ENCODE peak calls at places on chromosomes 13 and 19, in five cellular contexts. E, T, Q, N and S are unnamed samples.

GRCh38 chr13:79631260-79631659 is 150.3 kb downstream of the NDFIP2 start:
- DNase-seq in Q (peak; percentile 72), E (no peak), T (no peak), N (peak; percentile 60), S (no peak)

GRCh38 chr13:70732611-70733010 is 624.4 kb upstream of the KLHL1 start:
- DNase-seq in N (no peak), E (no peak), Q (no peak), T (no peak), S (no peak)

GRCh38 chr13:28540612-28541011 is 45.7 kb upstream of the FLT1 start:
- DNase-seq in E (no peak), N (peak; percentile 97), T (no peak), Q (no peak), S (no peak)

GRCh38 chr13:73103238-73103637 is 44.4 kb downstream of the KLF5 start:
- DNase-seq in N (no peak), E (no peak), T (no peak), Q (no peak), S (no peak)

GRCh38 chr13:75485286-75486062 is 3.5 kb upstream of the TBC1D4 start:
- DNase-seq in Q (peak; percentile 46), E (no peak), N (no peak), T (no peak), S (no peak)

GRCh38 chr19:14090509-14091085 is at the start of gene SAMD1:
- DNase-seq in T (peak; percentile 67), E (peak; percentile 79), N (peak; percentile 58), Q (peak; percentile 91), S (peak; percentile 54)

GRCh38 chr19:29315566-29315965 is 102.6 kb upstream of the UQCRFS1 start:
- DNase-seq in Q (no peak), E (no peak), T (no peak), N (no peak), S (no peak)

GRCh38 chr19:8684001-8684902 is 14.3 kb downstream of the ACTL9 start:
- DNase-seq in T (no peak), N (no peak), Q (no peak), E (no peak), S (no peak)

GRCh38 chr13:65275838-65276630 is 1954.1 kb downstream of the PCDH9 start:
- DNase-seq in N (no peak), E (no peak), T (no peak), Q (no peak), S (no peak)

DNA sequence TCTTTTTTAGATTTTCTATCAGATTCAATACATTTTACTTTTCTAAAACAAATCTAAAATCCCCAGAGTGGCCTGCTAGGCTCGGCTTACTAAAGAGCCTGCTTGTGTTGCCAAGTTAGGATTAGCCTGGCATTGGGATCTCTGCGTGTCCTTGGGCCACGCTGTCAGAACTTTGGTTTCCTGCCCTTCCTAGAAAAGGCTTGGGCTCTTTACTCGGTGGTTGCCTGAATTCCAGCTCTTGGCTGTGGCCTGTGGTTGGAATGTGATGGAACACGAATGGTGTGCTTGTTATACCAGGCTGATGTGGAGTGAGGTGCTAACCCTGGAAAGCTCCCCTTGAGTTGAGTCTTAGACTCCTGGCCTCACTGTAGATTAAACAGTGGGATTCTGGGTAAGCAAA is 8.5 kb downstream of the SPATA13 start:
- DNase-seq in Q (no peak), E (no peak), N (no peak), T (no peak), S (no peak)
- H3K79me1 ChIP-seq in Q (peaks cover 12% of the 10 kb centered on the region), E (peaks cover 7% of the 10 kb centered on the region), N (no peaks in the 10 kb centered on the region), T (peaks cover 27% of the 10 kb centered on the region), S (peaks cover 11% of the 10 kb centered on the region)

DNA sequence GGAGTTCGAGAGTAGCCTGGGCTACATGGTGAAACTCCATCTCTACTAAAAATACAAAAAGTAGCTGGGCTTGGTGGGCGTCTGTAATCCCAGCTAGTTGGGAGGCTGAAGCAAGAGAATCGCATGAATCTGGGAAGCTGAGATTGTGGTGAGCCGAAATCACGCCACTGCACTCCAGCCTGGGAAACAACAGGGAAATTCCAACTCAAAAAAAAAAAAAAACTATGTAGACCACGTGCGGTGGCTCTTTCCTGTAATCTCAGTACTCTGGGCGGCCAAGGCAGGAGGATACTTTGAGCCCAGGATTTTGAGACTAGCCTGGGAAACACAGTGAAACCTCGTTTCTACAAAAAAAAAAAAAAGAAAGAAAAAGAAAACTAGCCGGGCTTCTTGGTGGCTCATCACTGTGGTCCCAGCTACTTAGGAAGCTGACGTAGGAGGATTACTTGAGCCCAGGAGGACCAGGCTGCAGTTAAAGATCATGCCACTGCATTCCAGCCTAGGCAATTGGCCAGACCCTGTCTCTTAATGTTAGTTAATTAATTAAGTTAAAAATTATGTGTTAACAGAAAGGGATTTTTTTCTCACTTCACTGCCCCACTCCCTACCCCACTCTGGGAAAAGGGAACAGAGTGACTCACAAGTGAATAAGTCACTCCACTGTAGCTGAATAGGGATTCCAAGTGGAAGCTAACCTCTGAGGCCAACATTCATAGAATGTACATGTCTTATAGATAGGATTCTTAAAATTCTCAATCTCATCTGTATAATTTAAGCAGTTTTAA is 2.2 kb downstream of the ZNF83 start:
- DNase-seq in N (no peak), Q (no peak), E (no peak), T (no peak), S (no peak)
- H2BK12ac ChIP-seq in N (no peak overlapping the region), Q (no peak overlapping the region), E (no peak overlapping the region), T (no peak overlapping the region), S (no peak overlapping the region)

GRCh38 chr13:98313023-98313937 is 136.2 kb upstream of the RNF113B start:
- DNase-seq in E (no peak), T (no peak), Q (no peak), N (no peak), S (no peak)

GRCh38 chr13:98317573-98318171 is 140.6 kb upstream of the RNF113B start:
- DNase-seq in Q (no peak), T (no peak), E (no peak), N (no peak), S (no peak)

GRCh38 chr13:98315902-98316301 is 138.8 kb upstream of the RNF113B start:
- DNase-seq in E (no peak), N (peak; percentile 78), T (no peak), Q (peak; percentile 61), S (no peak)

GRCh38 chr13:98313938-98314292 is 136.8 kb upstream of the RNF113B start:
- DNase-seq in Q (no peak), E (no peak), N (no peak), T (no peak), S (no peak)

GRCh38 chr13:98315466-98315865 is 138.4 kb upstream of the RNF113B start:
- DNase-seq in N (peak; percentile 18), E (no peak), T (no peak), Q (peak; percentile 87), S (no peak)
- H3K79me1 ChIP-seq in N (no peaks in the 10 kb centered on the region), E (peaks cover 2% of the 10 kb centered on the region), T (peaks cover 2% of the 10 kb centered on the region), Q (peaks cover 48% of the 10 kb centered on the region), S (no peaks in the 10 kb centered on the region)

DNA sequence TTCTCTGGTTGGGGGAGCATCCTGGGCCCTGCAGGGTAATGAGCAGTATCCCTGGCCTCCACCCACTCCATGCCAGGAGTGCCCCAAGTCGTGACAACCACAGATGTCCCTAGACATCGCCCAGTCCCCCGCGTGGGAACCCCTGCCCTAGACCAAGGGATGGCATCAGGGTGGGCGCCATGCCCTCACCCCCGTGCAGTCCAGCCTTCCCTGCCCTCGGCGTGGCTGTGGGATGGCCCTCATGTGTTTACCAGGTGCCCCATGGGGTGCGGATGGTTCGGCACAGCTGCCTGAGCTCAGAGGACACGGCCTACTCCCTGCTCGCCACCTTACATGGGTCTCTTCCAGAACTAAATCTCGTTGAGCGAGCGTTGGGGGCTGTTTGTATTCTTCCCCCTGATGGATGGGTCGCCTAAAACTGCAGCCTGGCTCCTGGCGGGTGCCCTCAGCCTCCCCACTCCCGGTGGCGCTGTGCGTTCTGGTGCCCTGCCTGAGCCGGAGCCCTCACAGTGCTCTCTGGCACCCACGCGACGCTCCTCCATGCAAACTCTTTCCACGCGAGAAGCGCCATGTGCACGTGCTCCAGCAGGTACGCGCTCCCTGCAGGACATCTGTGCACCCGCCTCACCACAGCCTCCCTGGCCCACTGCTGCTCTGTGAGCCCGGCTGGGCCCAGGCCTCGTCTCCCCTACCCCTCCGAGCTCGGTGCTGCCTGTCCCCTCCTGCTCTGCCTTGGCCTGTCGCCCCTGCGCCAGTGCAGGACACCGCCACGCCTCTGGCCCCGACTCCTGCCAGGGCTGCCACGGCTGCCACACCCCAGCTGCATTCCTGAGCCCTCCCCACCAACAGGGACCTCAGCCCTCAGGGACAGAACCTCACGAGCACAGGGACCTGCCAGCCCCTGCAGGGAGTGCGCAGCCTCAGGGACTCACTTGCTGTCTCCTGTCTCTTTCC is 145.0 kb downstream of the KDM4B start:
- DNase-seq in T (no peak), N (no peak), E (no peak), Q (no peak), S (no peak)
- H2BK12ac ChIP-seq in T (peak overlapping the region; percentile 27), N (no peak overlapping the region), E (no peak overlapping the region), Q (no peak overlapping the region), S (peak overlapping the region; percentile 68)